ENCODE peak calls at places on chromosomes 3 and 15, in seven cellular contexts. One of them, this sample, is unnamed.

GRCh38 chr3:54518011-54518675 is 395.8 kb downstream of the CACNA2D3 start:
- DNase-seq in RWPE2: no peak
- DNase-seq in sigmoid colon: no peak
- DNase-seq in CD8-positive, alpha-beta memory T cell: no peak
- DNase-seq in adrenal gland: no peak
- DNase-seq in heart right ventricle: no peak
- DNase-seq in GM23338: no peak
- DNase-seq in this sample: no peak

GRCh38 chr15:73986055-73986775 is 5.9 kb downstream of the STOML1 start:
- DNase-seq in GM23338: no peak
- DNase-seq in heart right ventricle: no peak
- DNase-seq in RWPE2: no peak
- DNase-seq in adrenal gland: no peak
- DNase-seq in sigmoid colon: no peak
- DNase-seq in CD8-positive, alpha-beta memory T cell: no peak
- DNase-seq in this sample: no peak

GRCh38 chr3:46558184-46559029 is 7.7 kb downstream of the LRRC2 start:
- DNase-seq in RWPE2: peak; percentile 85
- DNase-seq in sigmoid colon: peak; percentile 87
- DNase-seq in CD8-positive, alpha-beta memory T cell: peak; percentile 74
- DNase-seq in GM23338: peak; percentile 70
- DNase-seq in heart right ventricle: peak; percentile 81
- DNase-seq in adrenal gland: peak; percentile 67
- DNase-seq in this sample: peak; percentile 88

GRCh38 chr3:135992072-135992471 is 26.5 kb downstream of the PPP2R3A start:
- DNase-seq in RWPE2: no peak
- DNase-seq in adrenal gland: peak; percentile 16
- DNase-seq in heart right ventricle: no peak
- DNase-seq in CD8-positive, alpha-beta memory T cell: no peak
- DNase-seq in sigmoid colon: no peak
- DNase-seq in GM23338: no peak
- DNase-seq in this sample: peak; percentile 46

GRCh38 chr15:92779874-92780273 is 120.2 kb upstream of the CHD2 start:
- DNase-seq in GM23338: no peak
- DNase-seq in RWPE2: no peak
- DNase-seq in heart right ventricle: no peak
- DNase-seq in CD8-positive, alpha-beta memory T cell: no peak
- DNase-seq in sigmoid colon: no peak
- DNase-seq in adrenal gland: no peak
- DNase-seq in this sample: no peak

GRCh38 chr3:152174876-152175575 is 93.7 kb upstream of the MBNL1 start:
- DNase-seq in RWPE2: no peak
- DNase-seq in heart right ventricle: no peak
- DNase-seq in CD8-positive, alpha-beta memory T cell: no peak
- DNase-seq in GM23338: no peak
- DNase-seq in sigmoid colon: no peak
- DNase-seq in adrenal gland: no peak
- DNase-seq in this sample: no peak

GRCh38 chr15:31396881-31397560 is 70.4 kb downstream of the KLF13 start:
- DNase-seq in adrenal gland: peak; percentile 84
- DNase-seq in heart right ventricle: peak; percentile 94
- DNase-seq in sigmoid colon: peak; percentile 94
- DNase-seq in RWPE2: peak; percentile 97
- DNase-seq in GM23338: peak; percentile 97
- DNase-seq in CD8-positive, alpha-beta memory T cell: no peak
- DNase-seq in this sample: peak; percentile 82

GRCh38 chr15:93942140-93942808 is 289.1 kb upstream of the MCTP2 start:
- DNase-seq in CD8-positive, alpha-beta memory T cell: no peak
- DNase-seq in GM23338: no peak
- DNase-seq in heart right ventricle: no peak
- DNase-seq in sigmoid colon: no peak
- DNase-seq in RWPE2: no peak
- DNase-seq in adrenal gland: no peak
- DNase-seq in this sample: no peak

GRCh38 chr15:59138243-59138642 is 33.3 kb downstream of the CCNB2 start:
- DNase-seq in sigmoid colon: no peak
- DNase-seq in CD8-positive, alpha-beta memory T cell: peak; percentile 29
- DNase-seq in GM23338: peak; percentile 91
- DNase-seq in adrenal gland: peak; percentile 44
- DNase-seq in heart right ventricle: peak; percentile 20
- DNase-seq in RWPE2: peak; percentile 68
- DNase-seq in this sample: peak; percentile 32

GRCh38 chr3:23752126-23752525 is 53.6 kb upstream of the UBE2E1 start:
- DNase-seq in RWPE2: no peak
- DNase-seq in adrenal gland: no peak
- DNase-seq in sigmoid colon: no peak
- DNase-seq in heart right ventricle: no peak
- DNase-seq in GM23338: no peak
- DNase-seq in CD8-positive, alpha-beta memory T cell: no peak
- DNase-seq in this sample: peak; percentile 66

GRCh38 chr3:41898631-41899030 is 63.3 kb downstream of the ULK4 start:
- DNase-seq in CD8-positive, alpha-beta memory T cell: no peak
- DNase-seq in GM23338: no peak
- DNase-seq in RWPE2: no peak
- DNase-seq in heart right ventricle: no peak
- DNase-seq in sigmoid colon: no peak
- DNase-seq in adrenal gland: no peak
- DNase-seq in this sample: no peak

GRCh38 chr3:114846252-114846651 is 300.8 kb downstream of the ZBTB20 start:
- DNase-seq in sigmoid colon: no peak
- DNase-seq in heart right ventricle: no peak
- DNase-seq in GM23338: no peak
- DNase-seq in adrenal gland: no peak
- DNase-seq in CD8-positive, alpha-beta memory T cell: no peak
- DNase-seq in RWPE2: no peak
- DNase-seq in this sample: no peak

GRCh38 chr3:172272699-172273098 is 175.6 kb downstream of the GHSR start:
- DNase-seq in CD8-positive, alpha-beta memory T cell: no peak
- DNase-seq in GM23338: no peak
- DNase-seq in heart right ventricle: no peak
- DNase-seq in RWPE2: no peak
- DNase-seq in sigmoid colon: no peak
- DNase-seq in adrenal gland: no peak
- DNase-seq in this sample: no peak

DNA sequence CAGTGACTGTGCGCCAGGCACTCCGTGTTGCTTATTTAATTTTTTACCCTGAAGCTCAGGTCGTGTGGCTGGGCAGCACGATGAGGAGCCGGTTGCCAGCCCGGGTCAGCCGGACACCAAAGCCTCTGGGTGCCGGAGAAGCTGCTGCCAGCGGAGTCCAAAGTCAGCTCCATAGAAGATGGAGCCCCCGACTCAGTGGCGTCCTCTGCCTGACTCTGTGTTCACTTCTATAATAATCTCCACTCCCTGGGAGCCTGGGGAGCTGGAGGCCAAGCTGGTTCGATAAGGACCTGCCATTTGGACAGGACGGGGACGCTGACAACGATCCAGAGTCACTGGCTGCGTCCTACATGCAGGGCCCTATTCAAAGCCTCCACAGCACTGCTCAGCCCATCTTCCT is 78.6 kb downstream of the VGLL4 start:
- DNase-seq in GM23338: no peak
- DNase-seq in adrenal gland: no peak
- DNase-seq in CD8-positive, alpha-beta memory T cell: no peak
- DNase-seq in sigmoid colon: no peak
- DNase-seq in RWPE2: no peak
- DNase-seq in heart right ventricle: peak; percentile 66
- DNase-seq in this sample: no peak
- H3K4me1 ChIP-seq in GM23338: no peaks in the 10 kb centered on the region
- H3K4me1 ChIP-seq in adrenal gland: peaks cover 8% of the 10 kb centered on the region
- H3K4me1 ChIP-seq in CD8-positive, alpha-beta memory T cell: no peaks in the 10 kb centered on the region
- H3K4me1 ChIP-seq in sigmoid colon: peaks cover 69% of the 10 kb centered on the region
- H3K4me1 ChIP-seq in RWPE2: peaks cover 41% of the 10 kb centered on the region
- H3K4me1 ChIP-seq in heart right ventricle: peaks cover 55% of the 10 kb centered on the region
- H3K4me1 ChIP-seq in this sample: peaks cover 36% of the 10 kb centered on the region

GRCh38 chr3:43030162-43030935 is 51.2 kb downstream of the GASK1A start:
- DNase-seq in adrenal gland: no peak
- DNase-seq in sigmoid colon: no peak
- DNase-seq in GM23338: no peak
- DNase-seq in RWPE2: no peak
- DNase-seq in heart right ventricle: no peak
- DNase-seq in CD8-positive, alpha-beta memory T cell: no peak
- DNase-seq in this sample: no peak

GRCh38 chr3:43032217-43032545 is 53.1 kb downstream of the GASK1A start:
- DNase-seq in sigmoid colon: peak; percentile 53
- DNase-seq in adrenal gland: no peak
- DNase-seq in RWPE2: no peak
- DNase-seq in GM23338: no peak
- DNase-seq in heart right ventricle: no peak
- DNase-seq in CD8-positive, alpha-beta memory T cell: no peak
- DNase-seq in this sample: no peak

GRCh38 chr3:43032646-43033628 is 53.8 kb downstream of the GASK1A start:
- DNase-seq in CD8-positive, alpha-beta memory T cell: no peak
- DNase-seq in RWPE2: no peak
- DNase-seq in heart right ventricle: no peak
- DNase-seq in adrenal gland: no peak
- DNase-seq in sigmoid colon: peak; percentile 58
- DNase-seq in GM23338: no peak
- DNase-seq in this sample: no peak

GRCh38 chr3:43034200-43034599 is 55.1 kb downstream of the GASK1A start:
- DNase-seq in GM23338: no peak
- DNase-seq in adrenal gland: no peak
- DNase-seq in heart right ventricle: no peak
- DNase-seq in sigmoid colon: peak; percentile 20
- DNase-seq in CD8-positive, alpha-beta memory T cell: no peak
- DNase-seq in RWPE2: no peak
- DNase-seq in this sample: no peak

GRCh38 chr3:43031490-43032216 is 52.5 kb downstream of the GASK1A start:
- DNase-seq in RWPE2: no peak
- DNase-seq in adrenal gland: no peak
- DNase-seq in sigmoid colon: peak; percentile 80
- DNase-seq in GM23338: no peak
- DNase-seq in CD8-positive, alpha-beta memory T cell: no peak
- DNase-seq in heart right ventricle: no peak
- DNase-seq in this sample: no peak
- H3K4me3 ChIP-seq in RWPE2: no peak overlapping the region
- H3K4me3 ChIP-seq in adrenal gland: no peak overlapping the region
- H3K4me3 ChIP-seq in sigmoid colon: no peak overlapping the region
- H3K4me3 ChIP-seq in GM23338: no peak overlapping the region
- H3K4me3 ChIP-seq in CD8-positive, alpha-beta memory T cell: no peak overlapping the region
- H3K4me3 ChIP-seq in heart right ventricle: no peak overlapping the region
- H3K4me3 ChIP-seq in this sample: no peak overlapping the region

GRCh38 chr3:134331811-134332199 is 42.4 kb downstream of the AMOTL2 start:
- DNase-seq in CD8-positive, alpha-beta memory T cell: no peak
- DNase-seq in sigmoid colon: no peak
- DNase-seq in GM23338: peak; percentile 48
- DNase-seq in heart right ventricle: no peak
- DNase-seq in RWPE2: no peak
- DNase-seq in adrenal gland: no peak
- DNase-seq in this sample: no peak

GRCh38 chr3:134333522-134334181 is 40.6 kb downstream of the AMOTL2 start:
- DNase-seq in heart right ventricle: no peak
- DNase-seq in adrenal gland: no peak
- DNase-seq in CD8-positive, alpha-beta memory T cell: no peak
- DNase-seq in GM23338: peak; percentile 56
- DNase-seq in RWPE2: no peak
- DNase-seq in sigmoid colon: peak; percentile 70
- DNase-seq in this sample: peak; percentile 85

GRCh38 chr3:134332344-134332743 is 41.9 kb downstream of the AMOTL2 start:
- DNase-seq in adrenal gland: no peak
- DNase-seq in GM23338: no peak
- DNase-seq in heart right ventricle: no peak
- DNase-seq in RWPE2: no peak
- DNase-seq in CD8-positive, alpha-beta memory T cell: no peak
- DNase-seq in sigmoid colon: no peak
- DNase-seq in this sample: no peak

GRCh38 chr3:134328846-134329245 is 45.4 kb downstream of the AMOTL2 start:
- DNase-seq in RWPE2: peak; percentile 15
- DNase-seq in CD8-positive, alpha-beta memory T cell: no peak
- DNase-seq in heart right ventricle: no peak
- DNase-seq in sigmoid colon: no peak
- DNase-seq in adrenal gland: no peak
- DNase-seq in GM23338: no peak
- DNase-seq in this sample: no peak

DNA sequence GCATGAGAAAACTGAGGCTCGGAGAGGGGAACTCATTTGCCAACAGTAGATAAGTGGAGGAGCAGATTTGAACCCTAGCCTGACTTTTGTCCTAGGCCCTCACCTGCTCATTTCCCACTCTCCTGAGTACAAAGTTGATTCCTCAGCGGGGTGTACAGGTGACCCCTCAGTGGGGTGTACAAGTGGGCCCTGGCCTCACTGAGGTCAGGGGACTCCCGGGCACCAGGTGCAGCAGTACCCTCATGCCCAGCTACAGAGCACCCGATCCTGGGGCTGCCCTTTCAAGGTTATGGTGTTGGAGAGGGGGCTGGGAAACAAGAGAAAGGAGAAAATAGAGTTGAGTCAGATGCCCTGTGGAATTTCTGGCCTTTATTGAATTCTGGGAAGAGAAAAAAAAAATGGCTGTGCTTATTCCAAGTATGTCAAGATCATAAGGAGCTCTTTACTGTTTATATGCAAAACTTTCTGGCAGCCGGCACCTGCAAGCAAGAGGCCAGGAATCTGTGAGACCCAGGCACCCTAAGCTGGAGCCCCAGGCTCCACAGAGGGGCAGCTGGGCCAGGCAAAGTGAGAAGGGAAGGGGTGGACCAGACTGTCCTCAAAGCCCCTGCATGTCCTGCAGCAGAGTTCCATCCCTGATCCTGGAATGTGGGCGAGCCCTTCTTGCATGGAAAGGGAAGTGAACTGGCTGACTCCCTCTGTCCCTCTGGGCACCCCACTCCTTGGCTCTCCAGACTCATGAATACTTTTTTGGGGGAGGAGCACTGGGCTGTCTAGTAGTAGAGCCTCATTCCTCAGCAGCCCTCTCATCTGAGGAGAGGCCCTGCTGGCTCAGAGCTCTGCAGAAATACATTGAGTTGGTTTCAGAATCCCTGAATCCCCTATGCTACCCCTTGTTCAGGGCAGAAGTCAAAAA is 43.1 kb downstream of the AMOTL2 start:
- DNase-seq in RWPE2: no peak
- DNase-seq in CD8-positive, alpha-beta memory T cell: no peak
- DNase-seq in heart right ventricle: no peak
- DNase-seq in adrenal gland: no peak
- DNase-seq in GM23338: peak; percentile 71
- DNase-seq in sigmoid colon: peak; percentile 85
- DNase-seq in this sample: no peak
- H3K4me1 ChIP-seq in RWPE2: peaks cover 76% of the 10 kb centered on the region
- H3K4me1 ChIP-seq in CD8-positive, alpha-beta memory T cell: no peaks in the 10 kb centered on the region
- H3K4me1 ChIP-seq in heart right ventricle: peaks cover 22% of the 10 kb centered on the region
- H3K4me1 ChIP-seq in adrenal gland: no peaks in the 10 kb centered on the region
- H3K4me1 ChIP-seq in GM23338: peaks cover 63% of the 10 kb centered on the region
- H3K4me1 ChIP-seq in sigmoid colon: peaks cover 95% of the 10 kb centered on the region
- H3K4me1 ChIP-seq in this sample: peaks cover 92% of the 10 kb centered on the region

GRCh38 chr3:58536501-58537411 is at the start of gene ACOX2:
- DNase-seq in RWPE2: no peak
- DNase-seq in GM23338: no peak
- DNase-seq in heart right ventricle: peak; percentile 84
- DNase-seq in sigmoid colon: peak; percentile 92
- DNase-seq in CD8-positive, alpha-beta memory T cell: no peak
- DNase-seq in adrenal gland: peak; percentile 72
- DNase-seq in this sample: no peak
- H3K4me3 ChIP-seq in RWPE2: no peak within 1 kb of the TSS
- H3K4me3 ChIP-seq in GM23338: no peak within 1 kb of the TSS
- H3K4me3 ChIP-seq in heart right ventricle: peak within 1 kb of the TSS; percentile 19
- H3K4me3 ChIP-seq in sigmoid colon: peak within 1 kb of the TSS; percentile 46
- H3K4me3 ChIP-seq in CD8-positive, alpha-beta memory T cell: no peak within 1 kb of the TSS
- H3K4me3 ChIP-seq in adrenal gland: no peak within 1 kb of the TSS
- H3K4me3 ChIP-seq in this sample: no peak within 1 kb of the TSS

GRCh38 chr3:5086708-5087107 is 35.4 kb upstream of the ARL8B start:
- DNase-seq in GM23338: no peak
- DNase-seq in RWPE2: no peak
- DNase-seq in adrenal gland: no peak
- DNase-seq in sigmoid colon: no peak
- DNase-seq in CD8-positive, alpha-beta memory T cell: no peak
- DNase-seq in heart right ventricle: no peak
- DNase-seq in this sample: no peak
- H3K4me1 ChIP-seq in GM23338: no peaks in the 10 kb centered on the region
- H3K4me1 ChIP-seq in RWPE2: peaks cover under 1% of the 10 kb centered on the region
- H3K4me1 ChIP-seq in adrenal gland: no peaks in the 10 kb centered on the region
- H3K4me1 ChIP-seq in sigmoid colon: no peaks in the 10 kb centered on the region
- H3K4me1 ChIP-seq in CD8-positive, alpha-beta memory T cell: no peaks in the 10 kb centered on the region
- H3K4me1 ChIP-seq in heart right ventricle: no peaks in the 10 kb centered on the region
- H3K4me1 ChIP-seq in this sample: no peaks in the 10 kb centered on the region